ENCODE peak calls at places on chromosomes 3 and 15, in nine cellular contexts. One of them, this sample, is unnamed.

GRCh38 chr3:110420158-110420641 is 651.4 kb upstream of the NECTIN3 start:
- DNase-seq in NCI-H524: no peak
- DNase-seq in GM12864: no peak
- DNase-seq in astrocyte of the spinal cord: peak
- DNase-seq in islet precursor cell: no peak
- DNase-seq in PC-9: no peak
- DNase-seq in thyroid gland: no peak
- DNase-seq in NCI-H1092: no peak
- DNase-seq in ovary: no peak
- DNase-seq in this sample: no peak

GRCh38 chr3:102113421-102114041 is 264.2 kb downstream of the NFKBIZ start:
- DNase-seq in NCI-H524: no peak
- DNase-seq in GM12864: no peak
- DNase-seq in astrocyte of the spinal cord: no peak
- DNase-seq in islet precursor cell: no peak
- DNase-seq in PC-9: no peak
- DNase-seq in thyroid gland: no peak
- DNase-seq in NCI-H1092: no peak
- DNase-seq in ovary: no peak
- DNase-seq in this sample: no peak

GRCh38 chr3:141262306-141262705 is 30.7 kb downstream of the PXYLP1 start:
- DNase-seq in NCI-H524: no peak
- DNase-seq in GM12864: no peak
- DNase-seq in astrocyte of the spinal cord: peak
- DNase-seq in islet precursor cell: no peak
- DNase-seq in PC-9: no peak
- DNase-seq in thyroid gland: peak
- DNase-seq in NCI-H1092: no peak
- DNase-seq in ovary: no peak
- DNase-seq in this sample: no peak

GRCh38 chr3:106582151-106582550 is 713.3 kb upstream of the CBLB start:
- DNase-seq in NCI-H524: no peak
- DNase-seq in GM12864: no peak
- DNase-seq in astrocyte of the spinal cord: no peak
- DNase-seq in islet precursor cell: no peak
- DNase-seq in PC-9: no peak
- DNase-seq in thyroid gland: no peak
- DNase-seq in NCI-H1092: no peak
- DNase-seq in ovary: no peak
- DNase-seq in this sample: no peak

GRCh38 chr3:195867631-195868335 is 40.6 kb downstream of the TNK2 start:
- DNase-seq in NCI-H524: no peak
- DNase-seq in GM12864: no peak
- DNase-seq in astrocyte of the spinal cord: no peak
- DNase-seq in islet precursor cell: no peak
- DNase-seq in PC-9: no peak
- DNase-seq in thyroid gland: no peak
- DNase-seq in NCI-H1092: no peak
- DNase-seq in ovary: no peak
- DNase-seq in this sample: no peak

GRCh38 chr3:171809513-171810277 is 588 bp downstream of the PLD1 start:
- DNase-seq in NCI-H524: peak
- DNase-seq in GM12864: no peak
- DNase-seq in astrocyte of the spinal cord: peak
- DNase-seq in islet precursor cell: peak
- DNase-seq in PC-9: no peak
- DNase-seq in thyroid gland: no peak
- DNase-seq in NCI-H1092: no peak
- DNase-seq in ovary: peak
- DNase-seq in this sample: no peak

GRCh38 chr15:28147827-28148226 is 48.7 kb upstream of the OCA2 start:
- DNase-seq in NCI-H524: no peak
- DNase-seq in GM12864: no peak
- DNase-seq in astrocyte of the spinal cord: no peak
- DNase-seq in islet precursor cell: no peak
- DNase-seq in PC-9: no peak
- DNase-seq in thyroid gland: no peak
- DNase-seq in NCI-H1092: no peak
- DNase-seq in ovary: no peak
- DNase-seq in this sample: no peak

GRCh38 chr3:172355836-172356235 is 92.4 kb downstream of the GHSR start:
- DNase-seq in NCI-H524: no peak
- DNase-seq in GM12864: no peak
- DNase-seq in astrocyte of the spinal cord: peak
- DNase-seq in islet precursor cell: no peak
- DNase-seq in PC-9: peak
- DNase-seq in thyroid gland: peak
- DNase-seq in NCI-H1092: no peak
- DNase-seq in ovary: peak
- DNase-seq in this sample: no peak

GRCh38 chr15:59208850-59209249 is 2.2 kb downstream of the LDHAL6B start:
- DNase-seq in NCI-H524: no peak
- DNase-seq in GM12864: no peak
- DNase-seq in astrocyte of the spinal cord: no peak
- DNase-seq in islet precursor cell: no peak
- DNase-seq in PC-9: no peak
- DNase-seq in thyroid gland: no peak
- DNase-seq in NCI-H1092: no peak
- DNase-seq in ovary: no peak
- DNase-seq in this sample: no peak

GRCh38 chr3:62803276-62803675 is 71.9 kb downstream of the CADPS start:
- DNase-seq in NCI-H524: peak
- DNase-seq in GM12864: no peak
- DNase-seq in astrocyte of the spinal cord: no peak
- DNase-seq in islet precursor cell: no peak
- DNase-seq in PC-9: no peak
- DNase-seq in thyroid gland: no peak
- DNase-seq in NCI-H1092: no peak
- DNase-seq in ovary: no peak
- DNase-seq in this sample: peak

GRCh38 chr3:128849776-128850542 is 29.5 kb upstream of the ACAD9 start:
- DNase-seq in NCI-H524: peak
- DNase-seq in GM12864: no peak
- DNase-seq in astrocyte of the spinal cord: peak
- DNase-seq in islet precursor cell: no peak
- DNase-seq in PC-9: no peak
- DNase-seq in thyroid gland: no peak
- DNase-seq in NCI-H1092: no peak
- DNase-seq in ovary: no peak
- DNase-seq in this sample: peak

GRCh38 chr15:88016373-88016772 is 240.2 kb downstream of the NTRK3 start:
- DNase-seq in NCI-H524: no peak
- DNase-seq in GM12864: no peak
- DNase-seq in astrocyte of the spinal cord: no peak
- DNase-seq in islet precursor cell: no peak
- DNase-seq in PC-9: no peak
- DNase-seq in thyroid gland: no peak
- DNase-seq in NCI-H1092: no peak
- DNase-seq in ovary: no peak
- DNase-seq in this sample: no peak